ENCODE peak calls at places on chromosomes 7 and 10, in ten cellular contexts. J is foreskin fibroblast; N is hepatocyte; M is right cardiac atrium; Y is activated naive CD4-positive, alpha-beta T cell treated with Interleukin-2 at 50 U/mL for 16 hours; U is hepatic stellate cell; R is fibroblast of mammary gland; S is nephron progenitor cell; I is stimulated activated naive CD4-positive, alpha-beta T cell; P is stimulated activated CD4-positive, alpha-beta T cell treated with anti-CD3 and anti-CD28 coated beads, Interleukin-2, amount 100 ng/mL, for 48 hours. O is an unnamed sample.
A peak's percentile ranks its signal among the peaks of the same experiment; 100 is the strongest.

GRCh38 chr10:131093795-131094366 is 217.6 kb downstream of the TCERG1L start:
- DNase-seq in S (no peak), I (no peak), N (no peak), U (no peak), J (no peak), R (no peak), M (no peak), P (no peak), Y (no peak), O (no peak)

GRCh38 chr10:7886056-7886455 is 67.8 kb downstream of the TAF3 start:
- DNase-seq in R (no peak), S (no peak), I (no peak), U (no peak), P (no peak), J (no peak), N (no peak), M (no peak), Y (no peak), O (no peak)

GRCh38 chr10:66834802-66835201 is 91.0 kb upstream of the LRRTM3 start:
- DNase-seq in M (no peak), J (no peak), R (no peak), U (no peak), I (no peak), S (no peak), Y (no peak), P (no peak), N (peak; percentile 6), O (no peak)

GRCh38 chr7:128841171-128841690 is 11.0 kb downstream of the FLNC start:
- DNase-seq in N (no peak), Y (no peak), M (peak; percentile 8), R (no peak), P (no peak), I (no peak), S (no peak), U (no peak), J (no peak), O (no peak)

GRCh38 chr10:126179637-126180036 is 208.6 kb downstream of the ADAM12 start:
- DNase-seq in U (no peak), N (no peak), M (no peak), S (no peak), J (no peak), P (no peak), Y (no peak), I (no peak), R (no peak), O (no peak)

GRCh38 chr7:151409555-151410404 is at the start of gene WDR86:
- DNase-seq in I (no peak), M (no peak), J (no peak), S (peak; percentile 78), U (no peak), Y (peak; percentile 38), N (peak; percentile 69), R (no peak), P (no peak), O (no peak)

GRCh38 chr10:118722694-118723093 is 32.1 kb downstream of the CACUL1 start:
- DNase-seq in Y (no peak), R (no peak), M (no peak), I (no peak), J (no peak), N (no peak), S (no peak), U (no peak), P (no peak), O (no peak)

GRCh38 chr7:24063721-24064120 is 220.3 kb upstream of the NPY start:
- DNase-seq in Y (no peak), R (no peak), P (no peak), M (no peak), U (no peak), I (no peak), S (no peak), N (no peak), J (no peak), O (no peak)

GRCh38 chr7:55733584-55733983 is 129.0 kb downstream of the SEPTIN14 start:
- DNase-seq in J (no peak), S (no peak), Y (no peak), M (no peak), R (no peak), I (no peak), P (no peak), N (peak; percentile 30), U (no peak), O (no peak)

GRCh38 chr7:12982178-12982577 is 294.7 kb downstream of the ARL4A start:
- DNase-seq in P (no peak), I (no peak), N (no peak), Y (no peak), U (no peak), J (no peak), M (no peak), S (no peak), R (no peak), O (no peak)

GRCh38 chr7:94240902-94241301 is 153.8 kb upstream of the COL1A2 start:
- DNase-seq in S (no peak), M (no peak), R (no peak), N (no peak), I (no peak), Y (no peak), U (no peak), J (no peak), P (no peak), O (no peak)

GRCh38 chr7:22627136-22627535 is 99.9 kb upstream of the IL6 start:
- DNase-seq in I (no peak), N (no peak), J (no peak), U (no peak), R (no peak), S (no peak), Y (no peak), M (no peak), P (no peak), O (no peak)

GRCh38 chr10:34629120-34629519 is 186.0 kb downstream of the PARD3 start:
- DNase-seq in U (no peak), S (no peak), R (no peak), N (no peak), Y (no peak), P (no peak), I (no peak), J (no peak), M (no peak), O (no peak)

GRCh38 chr10:49397036-49397999 is 1.4 kb upstream of the DRGX start:
- DNase-seq in Y (no peak), J (no peak), M (no peak), I (no peak), S (peak; percentile 33), U (no peak), P (no peak), R (no peak), N (no peak), O (peak; percentile 30)

GRCh38 chr7:19587291-19587690 is 121.5 kb downstream of the POLR1F start:
- DNase-seq in R (no peak), J (no peak), U (no peak), I (no peak), M (no peak), N (no peak), Y (no peak), P (no peak), S (no peak), O (no peak)

GRCh38 chr7:136555933-136556332 is 312.5 kb upstream of the CHRM2 start:
- DNase-seq in N (no peak), S (peak; percentile 6), M (no peak), P (no peak), I (no peak), U (no peak), R (no peak), J (no peak), Y (no peak), O (no peak)

GRCh38 chr7:30347226-30348082 is 63.1 kb downstream of the ZNRF2 start:
- DNase-seq in P (no peak), U (no peak), S (no peak), J (no peak), N (no peak), I (no peak), Y (no peak), R (no peak), M (no peak), O (no peak)

GRCh38 chr10:16952010-16952550 is 134.9 kb upstream of the RSU1 start:
- DNase-seq in U (no peak), P (no peak), M (no peak), Y (no peak), J (no peak), R (no peak), I (no peak), N (no peak), S (no peak), O (no peak)

O was measured in stimulated activated naive B cell treated with anti-CD40 and anti-IgM and Interleukin-4, amounts not matched to agents 10 μg/mL and 1 μg/mL and 100 μg/mL, for 72 hours.